ENCODE peak calls at places on chromosomes 4 and X, in eight cellular contexts. J is heart left ventricle; S is endodermal cell; I is activated CD4-positive, CD25-positive, alpha-beta regulatory T cell; R is mucosa of descending colon; C is activated T-helper 2 cell treated with anti-CD3 and anti-CD28 coated beads, Interferon-gamma antibody, Interleukin-2, Interleukin-4, amounts not matched to agents 10 μg/mL and 5 μg/mL and 100 μg/mL, durations not matched to agents 14 hours and 24 hours and 36 hours; P is NCI-H69; K is iPS-NIHi11. X is an unnamed sample.

GRCh38 chr4:142554412-142554811 is 291.7 kb downstream of the INPP4B start:
- DNase-seq in S (no peak), R (no peak), I (no peak), C (no peak), J (no peak), P (no peak), K (no peak), X (no peak)

GRCh38 chr4:110357521-110357920 is 118.4 kb upstream of the ENPEP start:
- DNase-seq in S (no peak), R (no peak), C (no peak), J (no peak), P (no peak), K (no peak), I (no peak), X (no peak)

GRCh38 chr4:931194-931959 is 739 bp downstream of the GAK start:
- DNase-seq in S (no peak), K (no peak), C (no peak), I (no peak), R (peak), J (no peak), P (no peak), X (no peak)

GRCh38 chr4:7967501-7968261 is 28.0 kb upstream of the AFAP1 start:
- DNase-seq in S (no peak), C (no peak), P (peak), R (peak), K (no peak), I (no peak), J (peak), X (no peak)

GRCh38 chr4:28555851-28556250 is 1695.2 kb downstream of the STIM2 start:
- DNase-seq in S (no peak), I (no peak), J (no peak), P (no peak), K (no peak), C (no peak), R (no peak), X (no peak)

GRCh38 chr4:105179539-105180401 is 33.1 kb downstream of the TET2 start:
- DNase-seq in S (no peak), P (no peak), I (no peak), C (no peak), J (no peak), K (no peak), R (no peak), X (no peak)

GRCh38 chr4:87353592-87353991 is 30.9 kb upstream of the HSD17B13 start:
- DNase-seq in P (peak), K (peak), C (no peak), J (no peak), R (no peak), S (peak), I (no peak), X (peak)

GRCh38 chrX:12973561-12974216 is 1.2 kb upstream of the TMSB4X start:
- DNase-seq in R (peak), P (peak), J (no peak), S (peak), K (no peak), I (peak), C (no peak), X (no peak)

GRCh38 chrX:103637604-103638338 is 9.0 kb downstream of the TCEAL1 start:
- DNase-seq in S (no peak), C (no peak), P (no peak), I (no peak), K (no peak), R (no peak), J (no peak), X (no peak)

GRCh38 chr4:159770969-159771368 is 668.1 kb downstream of the RAPGEF2 start:
- DNase-seq in S (no peak), C (no peak), J (no peak), K (no peak), R (no peak), I (no peak), P (no peak), X (no peak)

GRCh38 chrX:4277122-4277521 is 563.7 kb upstream of the PRKX start:
- DNase-seq in K (no peak), I (no peak), S (peak), C (no peak), R (no peak), P (peak), J (no peak), X (no peak)

GRCh38 chr4:33407496-33407895 is 2687.3 kb downstream of the PCDH7 start:
- DNase-seq in K (no peak), R (no peak), P (no peak), C (no peak), J (no peak), I (no peak), S (no peak), X (no peak)

GRCh38 chrX:140949231-140949630 is 53.2 kb upstream of the SPANXB1 start:
- DNase-seq in K (no peak), R (no peak), C (no peak), S (no peak), P (no peak), I (no peak), J (no peak), X (no peak)

GRCh38 chrX:13520931-13521330 is 48.5 kb upstream of the EGFL6 start:
- DNase-seq in S (no peak), P (no peak), J (no peak), C (no peak), K (no peak), R (no peak), I (no peak), X (no peak)

GRCh38 chr4:153223418-153223792 is 19.2 kb downstream of the TRIM2 start:
- DNase-seq in R (no peak), S (no peak), P (peak), C (no peak), I (no peak), J (no peak), K (no peak), X (no peak)

GRCh38 chr4:122874194-122874593 is 47.6 kb downstream of the FGF2 start:
- DNase-seq in K (no peak), S (no peak), J (no peak), R (no peak), C (no peak), I (no peak), P (no peak), X (no peak)

GRCh38 chr4:110005461-110006056 is 92.9 kb downstream of the EGF start:
- DNase-seq in P (peak), J (no peak), C (no peak), S (no peak), K (peak), I (no peak), R (no peak), X (no peak)

GRCh38 chrX:103540145-103540544 is 20.9 kb upstream of the RAB40A start:
- DNase-seq in J (no peak), I (no peak), P (no peak), S (no peak), C (no peak), R (no peak), K (no peak), X (no peak)

GRCh38 chr4:145828802-145829485 is 109.7 kb downstream of the ZNF827 start:
- DNase-seq in P (no peak), J (no peak), R (no peak), I (no peak), C (peak), K (no peak), S (no peak), X (peak)

GRCh38 chrX:40380649-40381488 is 199.9 kb upstream of the ATP6AP2 start:
- DNase-seq in R (no peak), P (peak), C (no peak), I (no peak), J (peak), S (peak), K (peak), X (no peak)

GRCh38 chr4:2253160-2254084 is 8.5 kb downstream of the MXD4 start:
- DNase-seq in R (peak), J (peak), I (no peak), S (no peak), C (peak), P (no peak), K (peak), X (peak)

GRCh38 chr4:176790398-176790797 is 2.3 kb downstream of the VEGFC start:
- DNase-seq in C (no peak), I (no peak), S (no peak), P (no peak), R (no peak), K (no peak), J (no peak), X (no peak)

GRCh38 chr4:38046735-38047487 is 86.7 kb downstream of the PTTG2 start:
- DNase-seq in C (no peak), P (peak), S (peak), J (no peak), R (no peak), I (no peak), K (peak), X (no peak)

GRCh38 chr4:40980318-40980883 is 230.6 kb downstream of the NSUN7 start:
- DNase-seq in P (peak), C (no peak), J (no peak), S (peak), R (no peak), I (no peak), K (peak), X (no peak)

GRCh38 chrX:20300822-20301221 is 34.1 kb upstream of the RPS6KA3 start:
- DNase-seq in S (no peak), J (no peak), K (no peak), I (no peak), R (no peak), C (peak), P (peak), X (no peak)

GRCh38 chrX:150034788-150035187 is 96.5 kb upstream of the EOLA2 start:
- DNase-seq in K (no peak), J (no peak), R (no peak), I (no peak), P (no peak), C (no peak), S (no peak), X (no peak)

GRCh38 chrX:108511721-108512120 is 72.1 kb downstream of the COL4A5 start:
- DNase-seq in P (no peak), K (no peak), S (no peak), R (no peak), J (no peak), I (no peak), C (no peak), X (no peak)

GRCh38 chrX:117711774-117712173 is 404.8 kb downstream of the KLHL13 start:
- DNase-seq in S (no peak), C (no peak), R (no peak), J (no peak), K (no peak), P (no peak), I (no peak), X (no peak)

GRCh38 chrX:54495814-54496516 is at the start of gene FGD1:
- DNase-seq in J (peak), R (peak), C (peak), K (peak), P (peak), I (peak), S (peak), X (peak)

GRCh38 chr4:72505314-72505744 is 63.7 kb downstream of the ADAMTS3 start:
- DNase-seq in S (peak), I (no peak), P (peak), K (peak), J (no peak), C (no peak), R (no peak), X (no peak)